ENCODE peak calls at places on chromosomes 11 and 22, in seven cellular contexts. I is epithelial cell of esophagus, N is gastrocnemius medialis, L is colonic mucosa, T is astrocyte of the cerebellum, F is Peyer's patch, G is astrocyte. H is an unnamed sample.
A peak's percentile ranks its signal among the peaks of the same experiment; 100 is the strongest.

GRCh38 chr11:14358729-14359439 is at the start of gene RRAS2:
- DNase-seq in I (peak; percentile 85), N (peak; percentile 77), L (peak; percentile 82), T (peak; percentile 37), F (peak; percentile 92), G (peak; percentile 53), H (peak; percentile 84)

GRCh38 chr11:16367252-16367651 is 10.9 kb upstream of the SOX6 start:
- DNase-seq in I (no peak), N (no peak), L (no peak), T (no peak), F (no peak), G (no peak), H (no peak)

GRCh38 chr11:113475160-113475761 is at the start of gene DRD2:
- DNase-seq in I (peak; percentile 35), N (no peak), L (no peak), T (no peak), F (no peak), G (no peak), H (no peak)

GRCh38 chr11:57792060-57792541 is 30.5 kb downstream of the CTNND1 start:
- DNase-seq in I (peak; percentile 60), N (peak; percentile 50), L (peak; percentile 76), T (no peak), F (peak; percentile 94), G (peak; percentile 67), H (peak; percentile 95)

GRCh38 chr22:37377927-37378326 is 49.4 kb downstream of the ELFN2 start:
- DNase-seq in I (no peak), N (no peak), L (no peak), T (no peak), F (no peak), G (no peak), H (no peak)

GRCh38 chr11:26613759-26614158 is 41.7 kb upstream of the MUC15 start:
- DNase-seq in I (no peak), N (no peak), L (no peak), T (no peak), F (no peak), G (no peak), H (no peak)

GRCh38 chr11:48001438-48002021 is 21.2 kb downstream of the PTPRJ start:
- DNase-seq in I (no peak), N (no peak), L (no peak), T (peak; percentile 50), F (peak; percentile 87), G (peak; percentile 83), H (no peak)

GRCh38 chr11:130022799-130023198 is 20.2 kb upstream of the PRDM10 start:
- DNase-seq in I (no peak), N (no peak), L (no peak), T (no peak), F (no peak), G (no peak), H (no peak)

GRCh38 chr11:33001281-33001680 is 14.4 kb upstream of the DEPDC7 start:
- DNase-seq in I (peak; percentile 46), N (no peak), L (no peak), T (no peak), F (no peak), G (no peak), H (no peak)

GRCh38 chr11:66172146-66172545 is 96.3 kb upstream of the RAB1B start:
- DNase-seq in I (peak; percentile 66), N (no peak), L (no peak), T (no peak), F (no peak), G (peak; percentile 81), H (no peak)

GRCh38 chr11:82239498-82239897 is 494.2 kb downstream of the FAM181B start:
- DNase-seq in I (no peak), N (no peak), L (no peak), T (no peak), F (no peak), G (no peak), H (no peak)

GRCh38 chr11:111730871-111731591 is 35.2 kb downstream of the PPP2R1B start:
- DNase-seq in I (peak; percentile 55), N (peak; percentile 96), L (peak; percentile 50), T (peak; percentile 77), F (no peak), G (peak; percentile 53), H (no peak)

GRCh38 chr11:80007616-80008015 is 566.8 kb upstream of the TENM4 start:
- DNase-seq in I (peak; percentile 2), N (no peak), L (no peak), T (no peak), F (no peak), G (no peak), H (no peak)

GRCh38 chr11:120280566-120281160 is 40.7 kb downstream of the POU2F3 start:
- DNase-seq in I (no peak), N (no peak), L (no peak), T (no peak), F (no peak), G (no peak), H (no peak)

GRCh38 chr22:44889233-44889878 is 120.4 kb downstream of the PHF21B start:
- DNase-seq in I (no peak), N (no peak), L (no peak), T (no peak), F (peak; percentile 30), G (no peak), H (no peak)

GRCh38 chr22:39724857-39725256 is 154.3 kb downstream of the CACNA1I start:
- DNase-seq in I (no peak), N (no peak), L (no peak), T (no peak), F (no peak), G (no peak), H (no peak)

GRCh38 chr22:50325444-50326224 is 1.2 kb downstream of the DENND6B start:
- DNase-seq in I (no peak), N (no peak), L (no peak), T (no peak), F (no peak), G (no peak), H (no peak)

GRCh38 chr22:16949561-16949960 is 58.5 kb downstream of the GAB4 start:
- DNase-seq in I (no peak), N (peak; percentile 79), L (no peak), T (no peak), F (no peak), G (no peak), H (no peak)

GRCh38 chr11:126485021-126485781 is 129.7 kb downstream of the ST3GAL4 start:
- DNase-seq in I (peak; percentile 21), N (no peak), L (no peak), T (no peak), F (no peak), G (peak; percentile 13), H (no peak)

GRCh38 chr22:46286941-46287872 is 9.5 kb upstream of the GTSE1 start:
- DNase-seq in I (no peak), N (no peak), L (no peak), T (no peak), F (no peak), G (no peak), H (no peak)
- H3K4me3 ChIP-seq in I (no peak overlapping the region), N (no peak overlapping the region), L (no peak overlapping the region), T (no peak overlapping the region), F (peak overlapping the region; percentile 16), G (no peak overlapping the region), H (peak overlapping the region; percentile 37)

GRCh38 chr11:133078591-133079179 is 453.6 kb downstream of the OPCML start:
- DNase-seq in I (peak; percentile 48), N (no peak), L (no peak), T (peak; percentile 18), F (peak; percentile 65), G (no peak), H (no peak)

GRCh38 chr11:133082851-133083488 is 449.3 kb downstream of the OPCML start:
- DNase-seq in I (peak; percentile 29), N (no peak), L (peak; percentile 43), T (no peak), F (peak; percentile 69), G (peak; percentile 25), H (peak; percentile 76)

GRCh38 chr11:133082453-133082781 is 449.9 kb downstream of the OPCML start:
- DNase-seq in I (no peak), N (no peak), L (peak; percentile 37), T (no peak), F (no peak), G (no peak), H (peak; percentile 60)

GRCh38 chr11:133081730-133082452 is 450.4 kb downstream of the OPCML start:
- DNase-seq in I (no peak), N (no peak), L (no peak), T (no peak), F (no peak), G (no peak), H (no peak)

DNA sequence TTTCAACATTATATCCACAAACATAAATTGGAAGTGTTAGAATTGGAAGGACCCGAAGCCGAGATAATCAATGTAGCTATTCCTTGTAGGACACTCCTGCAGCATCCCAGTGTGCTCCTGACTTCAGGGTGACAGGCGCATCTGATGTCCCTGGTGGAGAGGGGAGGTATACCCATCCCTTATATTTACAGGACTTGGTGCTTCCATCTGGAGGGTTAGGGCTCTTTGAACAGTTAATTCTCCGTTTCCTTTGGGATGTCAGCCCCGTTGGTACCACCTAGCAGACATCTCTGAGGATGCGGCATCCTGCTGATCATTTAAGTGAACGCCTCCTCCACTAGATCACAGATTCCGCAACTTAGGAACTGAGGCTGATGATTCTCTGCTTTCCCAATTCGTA is 451.3 kb downstream of the OPCML start:
- DNase-seq in I (no peak), N (no peak), L (no peak), T (no peak), F (no peak), G (no peak), H (no peak)
- TF ChIP-seq CTCF in I (no peak), N (no peak), L (no peak), T (no peak), F (no peak), G (no peak), H (no peak)

GRCh38 chr11:17544181-17544622 is at the start of gene USH1C:
- DNase-seq in I (peak; percentile 11), N (no peak), L (peak; percentile 83), T (no peak), F (peak; percentile 80), G (no peak), H (no peak)

GRCh38 chr11:17542249-17542648 is 2.0 kb downstream of the USH1C start:
- DNase-seq in I (no peak), N (no peak), L (peak; percentile 88), T (no peak), F (peak; percentile 88), G (no peak), H (no peak)

GRCh38 chr11:17543574-17544180 is 539 bp downstream of the USH1C start:
- DNase-seq in I (no peak), N (no peak), L (peak; percentile 45), T (no peak), F (peak; percentile 46), G (no peak), H (no peak)

GRCh38 chr11:17541330-17541885 is 2.8 kb downstream of the USH1C start:
- DNase-seq in I (peak; percentile 14), N (no peak), L (peak; percentile 36), T (no peak), F (peak; percentile 62), G (no peak), H (no peak)

DNA sequence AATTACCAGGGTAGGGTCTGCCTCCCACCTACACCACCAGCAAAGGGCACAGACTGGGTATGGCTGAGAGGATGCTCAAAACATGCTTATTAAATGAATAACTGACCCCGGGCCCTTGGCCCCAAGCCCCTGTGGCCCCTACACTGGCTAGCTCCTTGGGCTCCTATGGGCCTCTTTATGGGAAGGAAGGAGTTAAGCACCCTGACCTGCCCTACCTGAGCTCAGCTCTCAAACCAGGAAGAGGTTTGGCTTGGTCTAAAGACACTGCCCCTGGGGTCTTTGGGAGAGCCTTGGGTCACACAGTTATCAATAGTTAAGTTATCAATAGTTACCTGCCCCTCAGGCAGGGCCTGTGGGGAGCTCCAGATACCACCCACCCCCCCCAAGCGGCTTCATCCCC is 1.2 kb downstream of the USH1C start:
- DNase-seq in I (no peak), N (no peak), L (peak; percentile 68), T (no peak), F (peak; percentile 62), G (no peak), H (no peak)
- H3K4me3 ChIP-seq in I (no peak overlapping the region), N (no peak overlapping the region), L (peak overlapping the region; percentile 57), T (no peak overlapping the region), F (peak overlapping the region; percentile 73), G (no peak overlapping the region), H (no peak overlapping the region)

GRCh38 chr11:107683807-107684206 is 28.0 kb downstream of the SLN start:
- DNase-seq in I (peak; percentile 37), N (no peak), L (no peak), T (no peak), F (no peak), G (no peak), H (no peak)
- TF ChIP-seq CTCF in I (peak; percentile 61), N (no peak), L (no peak), T (peak; percentile 50), F (no peak), G (peak; percentile 52), H (no peak)

H was measured in lower lobe of right lung.